ENCODE peak calls at places on chromosomes 3 and 15, in seven cellular contexts. L is left ventricle myocardium inferior; J is activated gamma-delta T cell treated with Interleukin-2 at 50 U/mL for 16 hours; B is CD8-positive, alpha-beta memory T cell; Q is GM20000; F is activated CD8-positive, alpha-beta memory T cell treated with anti-CD3 and anti-CD28 coated beads for 48 hours; S is stimulated activated CD8-positive, alpha-beta memory T cell treated with anti-CD3 and anti-CD28 coated beads, Interleukin-2, amount 100 ng/mL, for 48 hours. P is an unnamed sample.

GRCh38 chr3:133578548-133579191 is 5.2 kb downstream of the CDV3 start:
- DNase-seq in L (no peak), J (no peak), B (no peak), Q (no peak), F (no peak), S (no peak), P (peak; percentile 42)

GRCh38 chr15:37109952-37110630 is 9.7 kb upstream of the MEIS2 start:
- DNase-seq in L (peak; percentile 61), J (no peak), B (no peak), Q (no peak), F (no peak), S (no peak), P (no peak)

GRCh38 chr3:124200336-124200901 is 208.5 kb upstream of the ROPN1 start:
- DNase-seq in L (no peak), J (no peak), B (no peak), Q (no peak), F (no peak), S (no peak), P (no peak)

GRCh38 chr3:32243519-32243918 is 5.0 kb downstream of the CMTM8 start:
- DNase-seq in L (no peak), J (no peak), B (no peak), Q (no peak), F (no peak), S (no peak), P (no peak)

GRCh38 chr3:172701758-172702157 is 9.1 kb downstream of the NCEH1 start:
- DNase-seq in L (no peak), J (no peak), B (no peak), Q (no peak), F (no peak), S (no peak), P (no peak)

GRCh38 chr15:67024322-67024997 is 40.9 kb upstream of the SMAD3 start:
- DNase-seq in L (peak; percentile 71), J (no peak), B (no peak), Q (no peak), F (peak; percentile 19), S (peak; percentile 33), P (peak; percentile 94)

GRCh38 chr3:185943363-185944106 is 5.7 kb upstream of the TRA2B start:
- DNase-seq in L (peak; percentile 81), J (peak; percentile 84), B (peak; percentile 79), Q (peak; percentile 79), F (peak; percentile 60), S (peak; percentile 73), P (peak; percentile 75)

GRCh38 chr3:30331519-30331918 is 274.9 kb upstream of the TGFBR2 start:
- DNase-seq in L (no peak), J (no peak), B (no peak), Q (no peak), F (no peak), S (no peak), P (no peak)

GRCh38 chr15:31480356-31481058 is 153.9 kb downstream of the KLF13 start:
- DNase-seq in L (no peak), J (no peak), B (no peak), Q (no peak), F (no peak), S (no peak), P (no peak)

GRCh38 chr3:46663611-46664135 is 29.8 kb downstream of the ALS2CL start:
- DNase-seq in L (no peak), J (no peak), B (no peak), Q (peak; percentile 7), F (no peak), S (no peak), P (no peak)

GRCh38 chr3:146280859-146281258 is 30.0 kb upstream of the PLSCR4 start:
- DNase-seq in L (no peak), J (no peak), B (no peak), Q (no peak), F (no peak), S (no peak), P (no peak)

GRCh38 chr3:153165211-153165815 is 3.3 kb downstream of the RAP2B start:
- DNase-seq in L (no peak), J (no peak), B (no peak), Q (no peak), F (no peak), S (no peak), P (no peak)

GRCh38 chr3:149224736-149225594 is 3.3 kb upstream of the CP start:
- DNase-seq in L (no peak), J (no peak), B (peak; percentile 3), Q (peak; percentile 63), F (no peak), S (no peak), P (peak; percentile 70)